ENCODE peak calls at places on chromosomes 3 and 15, in eight cellular contexts. A, E, H, L, N, C, W and S are unnamed samples.

GRCh38 chr3:110743202-110743601 is 328.4 kb upstream of the NECTIN3 start:
- DNase-seq in A (peak), E (no peak), H (no peak), L (peak), N (no peak), C (peak), W (no peak), S (peak)

GRCh38 chr15:91196768-91197167 is 96.7 kb downstream of the SV2B start:
- DNase-seq in A (no peak), E (no peak), H (no peak), L (no peak), N (no peak), C (no peak), W (no peak), S (no peak)

GRCh38 chr3:61948699-61949305 is 387.4 kb downstream of the PTPRG start:
- DNase-seq in A (no peak), E (no peak), H (no peak), L (no peak), N (no peak), C (no peak), W (no peak), S (no peak)

GRCh38 chr3:171825222-171825828 is 15.0 kb upstream of the PLD1 start:
- DNase-seq in A (peak), E (no peak), H (no peak), L (no peak), N (no peak), C (peak), W (peak), S (no peak)

GRCh38 chr15:31272558-31273257 is 53.9 kb upstream of the KLF13 start:
- DNase-seq in A (peak), E (no peak), H (no peak), L (no peak), N (no peak), C (no peak), W (no peak), S (no peak)

GRCh38 chr15:28896944-28897343 is 11.2 kb downstream of the APBA2 start:
- DNase-seq in A (no peak), E (no peak), H (no peak), L (no peak), N (no peak), C (peak), W (peak), S (no peak)

GRCh38 chr3:75059120-75059519 is 444.7 kb upstream of the CNTN3 start:
- DNase-seq in A (no peak), E (no peak), H (no peak), L (no peak), N (no peak), C (no peak), W (no peak), S (no peak)

GRCh38 chr3:122857019-122857418 is 62.1 kb downstream of the SLC49A4 start:
- DNase-seq in A (no peak), E (no peak), H (no peak), L (no peak), N (no peak), C (no peak), W (peak), S (no peak)

GRCh38 chr15:25501828-25502446 is 63.1 kb upstream of the UBE3A start:
- DNase-seq in A (peak), E (peak), H (no peak), L (peak), N (peak), C (peak), W (peak), S (peak)

GRCh38 chr3:146968204-146968651 is 363.1 kb upstream of the PLSCR5 start:
- DNase-seq in A (no peak), E (no peak), H (no peak), L (no peak), N (peak), C (no peak), W (peak), S (no peak)

GRCh38 chr3:119660474-119661150 is at the start of gene POPDC2:
- DNase-seq in A (no peak), E (no peak), H (no peak), L (no peak), N (no peak), C (no peak), W (no peak), S (no peak)

GRCh38 chr3:149949181-149949580 is 21.5 kb downstream of the PFN2 start:
- DNase-seq in A (no peak), E (no peak), H (no peak), L (no peak), N (no peak), C (no peak), W (no peak), S (no peak)

GRCh38 chr15:34853001-34853758 is 57.8 kb upstream of the ACTC1 start:
- DNase-seq in A (no peak), E (no peak), H (no peak), L (peak), N (no peak), C (peak), W (peak), S (no peak)

GRCh38 chr3:188133219-188133618 is 20.7 kb upstream of the LPP start:
- DNase-seq in A (no peak), E (no peak), H (no peak), L (no peak), N (no peak), C (no peak), W (peak), S (no peak)

GRCh38 chr3:190325923-190326322 is 3.7 kb upstream of the CLDN1 start:
- DNase-seq in A (no peak), E (no peak), H (no peak), L (no peak), N (no peak), C (no peak), W (peak), S (no peak)

GRCh38 chr3:134315286-134316106 is 58.8 kb downstream of the AMOTL2 start:
- DNase-seq in A (no peak), E (no peak), H (no peak), L (peak), N (no peak), C (no peak), W (peak), S (no peak)

GRCh38 chr15:73325191-73325980 is 43.4 kb downstream of the HCN4 start:
- DNase-seq in A (no peak), E (peak), H (no peak), L (no peak), N (no peak), C (peak), W (no peak), S (peak)

GRCh38 chr15:89221543-89221942 is at the start of gene RLBP1:
- DNase-seq in A (no peak), E (no peak), H (no peak), L (peak), N (no peak), C (no peak), W (no peak), S (no peak)

GRCh38 chr3:183988216-183988790 is 29.4 kb downstream of the ABCC5 start:
- DNase-seq in A (peak), E (peak), H (no peak), L (no peak), N (no peak), C (no peak), W (peak), S (no peak)

GRCh38 chr3:159860727-159861126 is 127.9 kb upstream of the IL12A start:
- DNase-seq in A (no peak), E (no peak), H (no peak), L (no peak), N (no peak), C (no peak), W (no peak), S (no peak)

GRCh38 chr3:159919873-159920272 is 68.8 kb upstream of the IL12A start:
- DNase-seq in A (no peak), E (no peak), H (peak), L (no peak), N (no peak), C (peak), W (peak), S (no peak)

DNA sequence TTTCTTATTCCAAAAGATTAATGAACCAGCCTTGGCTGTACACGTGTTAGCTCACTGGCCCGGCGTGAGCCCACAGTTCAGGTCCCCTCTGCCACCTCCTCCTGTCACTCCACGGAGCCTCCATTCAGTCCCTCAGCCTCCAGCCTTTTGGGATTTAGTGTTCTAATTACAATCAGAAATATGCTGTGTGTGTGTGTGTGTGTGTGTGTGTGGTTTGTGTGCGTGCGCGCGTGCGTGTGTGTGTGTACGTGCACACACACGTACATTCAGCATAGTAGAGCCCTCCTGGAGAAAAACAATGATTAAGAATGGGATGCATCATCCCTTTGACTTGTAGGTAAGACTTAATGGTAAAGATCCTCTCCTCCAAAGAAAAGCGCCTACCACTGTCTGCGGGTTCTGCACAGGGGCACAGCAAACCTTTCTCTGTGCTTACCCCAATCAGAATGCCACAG is 791 bp downstream of the CA12 start:
- DNase-seq in A (no peak), E (no peak), H (no peak), L (no peak), N (no peak), C (no peak), W (peak), S (no peak)
- H3K4me3 ChIP-seq in A (peak), E (no peak), H (no peak), L (peak), N (peak), C (peak), W (peak), S (peak)

GRCh38 chr3:191915717-191916116 is 454.8 kb downstream of the PYDC2 start:
- DNase-seq in A (no peak), E (no peak), H (no peak), L (no peak), N (no peak), C (no peak), W (no peak), S (no peak)
- H3K4me3 ChIP-seq in A (no peak), E (no peak), H (no peak), L (no peak), N (no peak), C (no peak), W (no peak), S (no peak)

DNA sequence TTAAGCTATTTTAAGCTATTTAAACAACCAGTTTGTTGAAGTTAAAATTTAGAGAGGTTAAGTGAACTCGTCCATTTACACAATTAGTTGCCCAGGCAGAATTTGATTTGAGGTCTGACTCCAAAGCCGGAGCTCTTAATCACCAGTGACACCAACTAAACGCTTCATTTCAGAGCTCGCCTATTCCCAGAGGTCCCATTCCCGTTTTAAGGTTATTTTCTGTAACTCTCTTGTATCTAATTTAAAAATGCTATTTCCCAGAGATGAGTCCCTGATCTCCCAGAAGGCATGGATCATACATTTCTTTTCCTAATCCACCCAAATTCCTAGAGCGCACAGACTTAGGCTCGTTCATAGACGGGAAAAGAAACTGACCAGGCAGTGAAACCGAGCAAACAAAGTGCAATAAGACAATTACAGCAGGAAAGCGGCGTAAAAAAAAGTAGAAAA is 900 bp upstream of the MCTP2 start:
- DNase-seq in A (no peak), E (no peak), H (no peak), L (peak), N (no peak), C (no peak), W (peak), S (no peak)
- H3K4me3 ChIP-seq in A (peak), E (peak), H (peak), L (peak), N (peak), C (no peak), W (peak), S (peak)

GRCh38 chr3:154059798-154060197 is 61.4 kb upstream of the ARHGEF26 start:
- DNase-seq in A (peak), E (no peak), H (no peak), L (no peak), N (no peak), C (no peak), W (peak), S (no peak)
- H3K4me3 ChIP-seq in A (no peak), E (no peak), H (no peak), L (no peak), N (no peak), C (no peak), W (no peak), S (no peak)

DNA sequence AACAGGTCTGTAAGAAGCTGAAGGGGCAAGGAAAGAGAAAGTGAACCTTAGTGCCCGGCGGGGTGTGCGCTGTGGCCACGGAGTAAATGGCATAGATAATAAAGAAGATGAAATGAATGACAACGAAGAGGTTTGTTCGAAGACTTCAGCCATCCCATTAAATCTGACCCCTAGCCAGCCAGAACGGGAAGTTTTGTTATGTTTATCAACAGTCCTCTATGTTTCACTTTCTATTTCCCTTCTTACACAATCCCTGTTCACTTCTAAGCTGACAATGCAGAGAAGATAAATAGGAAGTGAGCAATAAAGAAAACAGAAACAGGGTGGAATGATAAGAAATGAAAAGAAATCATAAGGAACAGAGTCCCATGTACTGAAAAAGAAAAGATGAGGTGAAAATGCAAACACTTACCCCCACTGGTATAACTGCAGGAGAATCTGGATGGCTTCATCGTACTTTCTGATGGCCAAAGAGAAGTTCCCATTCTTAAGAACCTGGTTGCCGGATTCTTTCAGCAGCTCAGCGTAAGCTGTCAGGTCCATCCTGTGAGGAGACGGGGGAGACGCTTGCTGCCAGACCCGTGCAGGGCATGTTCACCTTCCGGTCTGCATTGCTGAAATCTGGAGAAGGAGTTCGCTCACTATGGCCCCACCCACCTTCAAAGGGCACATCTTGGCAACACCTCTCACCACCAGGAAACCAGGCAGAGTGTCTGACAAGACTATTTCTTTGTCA is 36.8 kb downstream of the TRANK1 start:
- DNase-seq in A (no peak), E (peak), H (no peak), L (no peak), N (no peak), C (peak), W (peak), S (peak)
- H3K4me3 ChIP-seq in A (no peak), E (peak), H (peak), L (no peak), N (peak), C (peak), W (peak), S (peak)

GRCh38 chr3:114680299-114680698 is 386.5 kb downstream of the TIGIT start:
- DNase-seq in A (no peak), E (no peak), H (no peak), L (no peak), N (no peak), C (no peak), W (no peak), S (no peak)

GRCh38 chr3:114690896-114691295 is 397.1 kb downstream of the TIGIT start:
- DNase-seq in A (no peak), E (no peak), H (no peak), L (no peak), N (no peak), C (no peak), W (no peak), S (no peak)

GRCh38 chr3:114687157-114687556 is 393.3 kb downstream of the TIGIT start:
- DNase-seq in A (no peak), E (no peak), H (no peak), L (no peak), N (no peak), C (no peak), W (no peak), S (no peak)

GRCh38 chr3:114686624-114687023 is 392.8 kb downstream of the TIGIT start:
- DNase-seq in A (no peak), E (no peak), H (no peak), L (no peak), N (no peak), C (no peak), W (peak), S (no peak)

DNA sequence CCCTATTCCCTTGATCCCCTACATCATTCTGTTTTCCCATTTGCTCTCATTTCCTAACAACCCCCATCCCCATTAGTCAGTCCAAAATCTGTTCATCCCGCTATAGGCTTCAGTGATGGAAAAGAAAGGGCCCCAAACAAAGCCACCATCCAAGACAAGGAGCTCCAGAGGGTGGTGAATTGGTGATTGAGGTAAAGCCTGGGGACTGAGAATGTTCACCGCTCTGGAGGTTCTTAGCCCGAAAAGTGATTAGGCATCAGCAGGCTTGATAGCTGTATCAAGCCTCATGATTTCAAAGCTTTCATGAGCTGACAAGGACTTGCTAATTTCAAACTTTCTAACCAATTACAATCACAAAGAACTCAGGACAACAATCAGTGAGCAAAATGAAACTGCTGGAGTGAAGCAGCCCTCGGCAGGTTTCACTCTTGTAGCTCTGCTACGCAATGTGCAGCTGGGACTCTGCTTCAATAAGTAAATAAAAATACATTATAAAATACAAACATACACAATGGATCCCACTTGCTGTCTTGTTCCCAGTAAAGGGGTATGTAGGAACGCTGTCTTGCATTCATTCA is 391.3 kb downstream of the TIGIT start:
- DNase-seq in A (no peak), E (no peak), H (no peak), L (peak), N (no peak), C (no peak), W (peak), S (no peak)
- H3K4me3 ChIP-seq in A (no peak), E (no peak), H (no peak), L (no peak), N (no peak), C (no peak), W (peak), S (no peak)

GRCh38 chr3:57061556-57061955 is 1.1 kb downstream of the SPATA12 start:
- DNase-seq in A (no peak), E (no peak), H (no peak), L (no peak), N (no peak), C (no peak), W (no peak), S (no peak)

GRCh38 chr3:57060089-57060829 is at the start of gene SPATA12:
- DNase-seq in A (peak), E (no peak), H (no peak), L (peak), N (peak), C (peak), W (peak), S (peak)

GRCh38 chr3:57063027-57063426 is 2.6 kb downstream of the SPATA12 start:
- DNase-seq in A (no peak), E (no peak), H (no peak), L (no peak), N (no peak), C (no peak), W (no peak), S (no peak)

GRCh38 chr3:57064615-57065014 is 4.2 kb downstream of the SPATA12 start:
- DNase-seq in A (no peak), E (no peak), H (no peak), L (no peak), N (no peak), C (no peak), W (no peak), S (no peak)

DNA sequence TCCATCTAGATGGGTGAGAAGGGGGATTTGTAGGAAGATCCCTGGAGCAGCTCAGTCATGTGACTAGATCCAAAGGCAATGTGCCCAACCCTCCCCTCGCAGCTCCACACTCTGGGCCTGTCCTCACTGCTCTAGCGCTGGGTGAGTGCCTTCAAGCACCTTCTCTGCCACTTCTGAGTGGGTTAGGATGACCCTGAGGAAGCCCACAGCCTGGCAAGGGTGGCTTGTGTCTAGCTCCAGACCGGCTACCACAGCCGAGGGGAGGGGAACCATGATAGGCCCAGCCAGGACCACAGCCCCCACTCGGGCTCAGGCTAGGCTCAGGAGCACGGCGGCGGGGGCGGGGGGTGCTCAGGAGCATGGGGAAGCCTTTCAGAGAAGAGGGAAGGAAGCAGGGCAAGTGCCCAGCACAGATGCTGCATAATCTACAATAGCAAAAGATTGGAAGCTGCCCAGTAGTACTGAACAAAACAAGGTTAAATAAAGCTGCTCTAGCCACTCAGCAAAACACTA is 1.7 kb downstream of the SPATA12 start:
- DNase-seq in A (no peak), E (no peak), H (no peak), L (peak), N (no peak), C (no peak), W (no peak), S (peak)
- H3K4me3 ChIP-seq in A (no peak), E (no peak), H (no peak), L (no peak), N (no peak), C (no peak), W (no peak), S (no peak)

GRCh38 chr15:66706225-66706732 is 4.2 kb downstream of the SMAD6 start:
- DNase-seq in A (peak), E (no peak), H (no peak), L (peak), N (no peak), C (peak), W (peak), S (peak)
- H3K4me3 ChIP-seq in A (peak), E (no peak), H (no peak), L (no peak), N (no peak), C (peak), W (peak), S (peak)

GRCh38 chr15:33101036-33101435 is 93.5 kb downstream of the FMN1 start:
- DNase-seq in A (no peak), E (no peak), H (no peak), L (no peak), N (no peak), C (no peak), W (no peak), S (no peak)

GRCh38 chr15:33099213-33099612 is 95.3 kb downstream of the FMN1 start:
- DNase-seq in A (no peak), E (no peak), H (no peak), L (no peak), N (no peak), C (no peak), W (no peak), S (no peak)

GRCh38 chr15:33100314-33100713 is 94.2 kb downstream of the FMN1 start:
- DNase-seq in A (no peak), E (no peak), H (no peak), L (no peak), N (no peak), C (no peak), W (no peak), S (no peak)

GRCh38 chr15:33096134-33096533 is 98.4 kb downstream of the FMN1 start:
- DNase-seq in A (no peak), E (no peak), H (no peak), L (no peak), N (no peak), C (no peak), W (no peak), S (no peak)

GRCh38 chr15:33098082-33099058 is 96.1 kb downstream of the FMN1 start:
- DNase-seq in A (no peak), E (no peak), H (no peak), L (no peak), N (no peak), C (no peak), W (peak), S (no peak)
- H3K4me3 ChIP-seq in A (no peak), E (no peak), H (no peak), L (no peak), N (no peak), C (no peak), W (peak), S (no peak)